ENCODE peak calls at places on chromosomes 2 and 18, in four cellular contexts. X is PC-3, M is neural progenitor cell, K is hepatocyte. Q is an unnamed sample.

GRCh38 chr18:20971886-20972267 is 139.7 kb downstream of the ROCK1 start:
- DNase-seq in X (peak), M (peak), K (peak), Q (peak)

GRCh38 chr2:200728630-200729029 is 83.1 kb upstream of the BZW1 start:
- DNase-seq in X (no peak), K (no peak), M (no peak), Q (no peak)

GRCh38 chr2:177433402-177433801 is 40.8 kb downstream of the AGPS start:
- DNase-seq in K (no peak), X (peak), M (no peak), Q (no peak)

GRCh38 chr2:3195865-3196504 is 181.6 kb downstream of the EIPR1 start:
- DNase-seq in M (no peak), X (no peak), K (no peak), Q (peak)

GRCh38 chr2:25339791-25340339 is 1.9 kb downstream of the DNMT3A start:
- DNase-seq in X (no peak), K (peak), M (peak), Q (no peak)

GRCh38 chr18:22452226-22452668 is 34.5 kb upstream of the CTAGE1 start:
- DNase-seq in M (no peak), K (no peak), X (no peak), Q (no peak)

GRCh38 chr2:225097035-225097434 is 54.8 kb upstream of the DOCK10 start:
- DNase-seq in M (no peak), K (no peak), X (no peak), Q (no peak)

GRCh38 chr18:73613706-73614340 is 533.8 kb downstream of the FBXO15 start:
- DNase-seq in K (no peak), M (no peak), X (peak), Q (no peak)

GRCh38 chr18:58525517-58525916 is 103.4 kb downstream of the ALPK2 start:
- DNase-seq in M (no peak), X (no peak), K (no peak), Q (no peak)

GRCh38 chr18:64238076-64238475 is 89.2 kb upstream of the LINC00305 start:
- DNase-seq in M (no peak), X (no peak), K (no peak), Q (no peak)
- H3K27ac ChIP-seq in M (no peak), X (no peak), K (no peak), Q (no peak)

GRCh38 chr18:77271720-77272481 is 22.3 kb downstream of the GALR1 start:
- DNase-seq in K (no peak), M (no peak), X (no peak), Q (no peak)
- H2AFZ ChIP-seq in K (no peak), M (peak), X (no peak), Q (no peak)

GRCh38 chr2:234795974-234796690 is 155.7 kb upstream of the SH3BP4 start:
- DNase-seq in K (no peak), X (no peak), M (no peak), Q (no peak)

GRCh38 chr2:234794866-234795265 is 157.0 kb upstream of the SH3BP4 start:
- DNase-seq in M (no peak), X (no peak), K (no peak), Q (no peak)

GRCh38 chr2:234795272-234795920 is 156.4 kb upstream of the SH3BP4 start:
- DNase-seq in K (no peak), X (no peak), M (no peak), Q (no peak)

GRCh38 chr2:234793211-234793610 is 158.6 kb upstream of the SH3BP4 start:
- DNase-seq in X (no peak), M (no peak), K (no peak), Q (no peak)

GRCh38 chr2:234797566-234798250 is 154.1 kb upstream of the SH3BP4 start:
- DNase-seq in K (no peak), M (no peak), X (no peak), Q (peak)
- TF ChIP-seq EZH2phosphoT487 in K (no peak), M (no peak), X (no peak), Q (no peak)

GRCh38 chr2:19868705-19869550 is 32.9 kb downstream of the TTC32 start:
- DNase-seq in X (no peak), K (peak), M (peak), Q (peak)
- H3K27ac ChIP-seq in X (no peak), K (no peak), M (no peak), Q (no peak)

GRCh38 chr2:47217277-47217676 is 62.2 kb upstream of the STPG4 start:
- DNase-seq in X (no peak), K (peak), M (no peak), Q (no peak)

GRCh38 chr2:47214385-47214784 is 59.3 kb upstream of the STPG4 start:
- DNase-seq in K (no peak), X (no peak), M (no peak), Q (no peak)

GRCh38 chr2:47218066-47218581 is 63.0 kb upstream of the STPG4 start:
- DNase-seq in M (no peak), X (peak), K (peak), Q (no peak)

GRCh38 chr2:47211497-47212011 is 56.4 kb upstream of the STPG4 start:
- DNase-seq in X (no peak), K (no peak), M (no peak), Q (no peak)

GRCh38 chr2:47214990-47215389 is 59.9 kb upstream of the STPG4 start:
- DNase-seq in K (peak), X (no peak), M (no peak), Q (no peak)
- H2AFZ ChIP-seq in K (no peak), X (no peak), M (no peak), Q (no peak)

GRCh38 chr2:64873472-64873924 is 115.7 kb upstream of the SLC1A4 start:
- DNase-seq in K (peak), M (peak), X (peak), Q (peak)
- TF ChIP-seq EZH2phosphoT487 in K (no peak), M (no peak), X (no peak), Q (no peak)

GRCh38 chr2:116499389-116499788 is 1315.1 kb upstream of the DDX18 start:
- DNase-seq in M (peak), K (no peak), X (no peak), Q (no peak)
- H3K27ac ChIP-seq in M (no peak), K (no peak), X (no peak), Q (no peak)